ENCODE peak calls at places on chromosomes 3 and 15, in six cellular contexts. D is GM12878, A is SK-N-SH, C is HL-60, G is HepG2, Z is H1. R is an unnamed sample.

GRCh38 chr3:167318996-167319615 is 61.0 kb downstream of the ZBBX start:
- DNase-seq in A (no peak), D (no peak), G (no peak), Z (no peak), C (peak; percentile 62), R (no peak)

GRCh38 chr15:66142341-66142740 is 111.2 kb downstream of the MEGF11 start:
- DNase-seq in G (no peak), D (no peak), A (no peak), C (no peak), Z (no peak), R (no peak)

GRCh38 chr3:142363936-142364467 is 83.8 kb downstream of the XRN1 start:
- DNase-seq in A (no peak), Z (no peak), C (no peak), G (no peak), D (no peak), R (no peak)

GRCh38 chr15:97023131-97023844 is 692.8 kb downstream of the NR2F2 start:
- DNase-seq in A (no peak), C (peak; percentile 25), D (no peak), Z (no peak), G (no peak), R (no peak)

GRCh38 chr3:87145553-87145952 is 81.6 kb upstream of the CHMP2B start:
- DNase-seq in A (peak; percentile 8), Z (peak; percentile 43), C (no peak), D (no peak), G (peak; percentile 14), R (peak; percentile 34)

GRCh38 chr3:197003461-197004385 is 25.9 kb downstream of the MELTF start:
- DNase-seq in C (no peak), D (no peak), G (no peak), Z (no peak), A (no peak), R (no peak)

GRCh38 chr15:45458746-45459403 is 63.7 kb downstream of the SLC30A4 start:
- DNase-seq in D (peak; percentile 44), C (peak; percentile 22), G (peak; percentile 39), Z (no peak), A (peak; percentile 72), R (peak; percentile 60)

GRCh38 chr15:92886229-92886628 is 13.9 kb upstream of the CHD2 start:
- DNase-seq in G (no peak), D (no peak), C (no peak), Z (no peak), A (no peak), R (no peak)

GRCh38 chr15:51866751-51867150 is 37.3 kb downstream of the TMOD3 start:
- DNase-seq in D (no peak), A (no peak), G (no peak), C (no peak), Z (no peak), R (no peak)

GRCh38 chr3:194275721-194276120 is 75.4 kb downstream of the CPN2 start:
- DNase-seq in D (no peak), C (no peak), A (no peak), Z (no peak), G (no peak), R (no peak)

GRCh38 chr3:12766541-12766940 is 7.5 kb upstream of the TMEM40 start:
- DNase-seq in A (no peak), Z (no peak), G (peak; percentile 57), D (no peak), C (no peak), R (no peak)

GRCh38 chr3:56005196-56005805 is 463.0 kb downstream of the ERC2 start:
- DNase-seq in C (no peak), G (no peak), A (no peak), D (no peak), Z (no peak), R (no peak)

GRCh38 chr15:42121667-42122066 is 27.3 kb upstream of the PLA2G4D start:
- DNase-seq in C (peak; percentile 88), Z (no peak), D (no peak), A (no peak), G (no peak), R (no peak)

GRCh38 chr15:65752151-65752700 is 39.9 kb downstream of the DENND4A start:
- DNase-seq in C (no peak), Z (no peak), D (no peak), G (no peak), A (no peak), R (peak; percentile 25)

GRCh38 chr3:71673486-71673885 is 51.7 kb downstream of the EIF4E3 start:
- DNase-seq in C (no peak), D (no peak), G (no peak), Z (no peak), A (no peak), R (no peak)

GRCh38 chr15:65400760-65401606 is 21.8 kb downstream of the IGDCC4 start:
- DNase-seq in A (peak; percentile 91), C (no peak), G (peak; percentile 74), Z (peak; percentile 78), D (no peak), R (peak; percentile 87)

GRCh38 chr15:57551717-57552677 is 39.7 kb upstream of the MYZAP start:
- DNase-seq in C (no peak), D (no peak), G (peak; percentile 52), A (no peak), Z (peak; percentile 51), R (no peak)

GRCh38 chr3:11346416-11346815 is 74.2 kb downstream of the ATG7 start:
- DNase-seq in Z (no peak), D (no peak), C (no peak), A (no peak), G (no peak), R (no peak)

GRCh38 chr15:92495468-92495867 is 101.8 kb downstream of the ST8SIA2 start:
- DNase-seq in G (no peak), A (no peak), C (no peak), D (no peak), Z (no peak), R (no peak)

GRCh38 chr3:154779571-154779970 is 300.5 kb upstream of the MME start:
- DNase-seq in Z (no peak), G (no peak), D (no peak), C (no peak), A (no peak), R (no peak)

GRCh38 chr3:154782151-154782550 is 298.0 kb upstream of the MME start:
- DNase-seq in G (no peak), Z (no peak), C (no peak), D (no peak), A (no peak), R (no peak)

GRCh38 chr3:154781595-154781994 is 298.5 kb upstream of the MME start:
- DNase-seq in Z (no peak), G (no peak), D (no peak), A (no peak), C (no peak), R (no peak)

GRCh38 chr3:154778057-154778456 is 302.1 kb upstream of the MME start:
- DNase-seq in A (no peak), D (no peak), Z (no peak), C (no peak), G (no peak), R (no peak)

DNA sequence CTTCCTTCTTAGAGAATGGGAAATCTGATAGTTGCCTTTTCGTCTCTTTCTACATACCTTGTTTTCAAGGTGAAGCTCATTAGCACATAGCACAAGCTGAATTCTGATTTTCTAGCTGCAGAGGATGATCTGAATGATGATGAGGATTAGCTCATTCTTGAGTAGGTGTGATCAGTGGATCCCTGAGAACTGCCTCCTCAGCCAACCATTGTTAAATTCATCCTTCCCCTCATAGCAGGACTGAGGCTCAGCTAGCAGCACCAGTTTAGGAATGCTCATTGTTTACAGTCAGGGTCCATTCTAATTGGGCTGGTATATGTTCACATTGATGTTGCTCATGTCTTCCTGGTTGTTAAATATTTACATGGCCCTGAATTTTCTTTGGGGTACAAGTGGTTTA is 299.9 kb upstream of the MME start:
- DNase-seq in C (no peak), D (no peak), A (no peak), Z (no peak), G (no peak), R (no peak)
- TF ChIP-seq GABPA in C (no peak), D (no peak), A (no peak), Z (no peak), G (no peak), R (no peak)

DNA sequence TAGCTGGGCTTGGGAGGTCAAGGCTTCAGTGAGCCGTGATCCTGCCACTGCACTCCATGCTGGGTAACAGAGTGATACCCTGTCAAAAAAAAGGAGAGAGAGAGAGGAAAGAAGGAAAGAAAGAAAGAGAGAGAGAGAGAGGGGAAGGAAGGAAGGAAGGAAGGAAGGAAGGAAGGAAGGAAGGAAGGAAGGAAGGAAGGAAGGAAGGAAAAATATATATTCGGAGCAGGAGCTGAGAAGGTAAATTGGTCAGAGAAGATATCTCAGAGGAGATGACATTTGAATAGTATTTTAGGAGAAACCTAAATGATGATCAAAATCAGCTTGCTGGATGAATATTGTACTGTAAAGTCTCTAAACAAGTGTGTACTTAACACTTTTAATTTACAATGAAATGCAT is 633.1 kb downstream of the ZPLD1 start:
- DNase-seq in A (no peak), C (no peak), G (no peak), Z (no peak), D (no peak), R (no peak)
- TF ChIP-seq GABPA in A (no peak), C (no peak), G (no peak), Z (no peak), D (no peak), R (no peak)

GRCh38 chr15:100712226-100712625 is 109.8 kb downstream of the ASB7 start:
- DNase-seq in Z (no peak), G (no peak), D (no peak), C (no peak), A (no peak), R (no peak)
- TF ChIP-seq GABPA in Z (no peak), G (no peak), D (no peak), C (no peak), A (no peak), R (no peak)

GRCh38 chr15:28975766-28976179 is 90.0 kb downstream of the APBA2 start:
- DNase-seq in D (no peak), A (peak; percentile 77), C (no peak), Z (peak; percentile 29), G (peak; percentile 42), R (peak; percentile 79)
- TF ChIP-seq GABPA in D (no peak), A (no peak), C (no peak), Z (no peak), G (no peak), R (no peak)

DNA sequence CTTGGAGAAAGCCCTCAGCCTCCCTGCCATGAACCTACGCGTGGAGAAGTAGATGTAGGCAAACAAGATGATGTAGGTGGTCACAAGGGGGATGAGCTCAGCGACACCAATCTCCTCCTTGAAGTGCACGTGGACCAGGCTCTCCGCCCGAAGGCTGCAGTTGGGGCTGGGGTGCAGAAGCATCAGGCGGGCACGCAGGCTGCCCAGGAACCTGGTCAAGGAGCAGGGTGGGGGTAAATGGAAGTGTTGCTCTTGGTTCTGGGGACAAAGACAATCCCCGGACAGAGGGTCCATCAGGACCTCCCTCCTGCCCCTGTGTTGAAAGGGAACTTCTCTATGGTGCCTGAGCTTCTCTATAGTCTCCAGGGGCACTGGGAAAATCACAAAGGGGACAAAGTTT is 45.1 kb downstream of the PTPN23 start:
- DNase-seq in Z (no peak), C (no peak), A (peak; percentile 12), D (no peak), G (no peak), R (no peak)
- TF ChIP-seq GABPA in Z (no peak), C (no peak), A (no peak), D (no peak), G (no peak), R (no peak)

R was measured in K562.